ENCODE peak calls at places on chromosomes 7 and 10, in four cellular contexts. M, F, N and L are unnamed samples.

GRCh38 chr10:116704926-116705325 is 37.4 kb downstream of the HSPA12A start:
- DNase-seq in F (no peak), M (no peak), N (no peak), L (no peak)

GRCh38 chr7:107045980-107046379 is 1.5 kb downstream of the PRKAR2B start:
- DNase-seq in F (no peak), M (no peak), N (peak), L (no peak)

GRCh38 chr7:134905375-134905774 is 80.9 kb upstream of the AGBL3 start:
- DNase-seq in N (peak), F (no peak), M (peak), L (no peak)

GRCh38 chr10:11145498-11145855 is 127.8 kb downstream of the CELF2 start:
- DNase-seq in N (peak), M (peak), F (peak), L (no peak)

GRCh38 chr7:96800824-96801223 is 91.2 kb upstream of the SEM1 start:
- DNase-seq in M (no peak), F (no peak), N (no peak), L (no peak)

GRCh38 chr7:155731375-155731774 is 80.9 kb downstream of the SHH start:
- DNase-seq in N (peak), M (peak), F (no peak), L (no peak)

GRCh38 chr10:8331387-8331786 is 276.9 kb downstream of the GATA3 start:
- DNase-seq in N (no peak), F (peak), M (no peak), L (no peak)

GRCh38 chr7:92988051-92988450 is 129.7 kb downstream of the SAMD9 start:
- DNase-seq in F (no peak), M (peak), N (peak), L (no peak)